ENCODE peak calls at places on chromosomes 3 and 15, in four cellular contexts. M is progenitor cell of endocrine pancreas; Q is stimulated activated CD4-positive, alpha-beta T cell treated with anti-CD3 and anti-CD28 coated beads, Interleukin-12 subunit alpha, Interleukin-12 subunit beta, amount 100 ng/mL, for 24 hours; W is EH. P is an unnamed sample.

GRCh38 chr15:92687183-92687582 is 31.6 kb upstream of the FAM174B start:
- DNase-seq in M (no peak), W (no peak), Q (no peak), P (no peak)

GRCh38 chr3:58419782-58420512 is 13.7 kb downstream of the PDHB start:
- DNase-seq in M (no peak), W (peak; percentile 71), Q (no peak), P (no peak)

GRCh38 chr15:71278989-71279756 is 163.9 kb downstream of the THSD4 start:
- DNase-seq in W (peak; percentile 93), M (no peak), Q (no peak), P (no peak)

GRCh38 chr3:24662449-24663345 is 168.0 kb upstream of the THRB start:
- DNase-seq in M (no peak), Q (no peak), W (no peak), P (no peak)

GRCh38 chr15:42038401-42038800 is 17.6 kb upstream of the PLA2G4E start:
- DNase-seq in W (no peak), Q (no peak), M (no peak), P (no peak)

GRCh38 chr3:130773371-130773770 is 26.7 kb upstream of the PIK3R4 start:
- DNase-seq in W (peak; percentile 5), M (no peak), Q (no peak), P (no peak)

GRCh38 chr3:99544819-99545281 is 93.5 kb upstream of the COL8A1 start:
- DNase-seq in W (peak; percentile 81), M (no peak), Q (no peak), P (no peak)

GRCh38 chr3:135760581-135760980 is 204.9 kb upstream of the PPP2R3A start:
- DNase-seq in Q (no peak), M (no peak), W (no peak), P (no peak)

GRCh38 chr3:116020495-116020894 is 397.2 kb downstream of the GAP43 start:
- DNase-seq in Q (no peak), M (no peak), W (peak; percentile 10), P (no peak)

GRCh38 chr3:123447749-123448502 is 964 bp downstream of the ADCY5 start:
- DNase-seq in M (peak; percentile 44), Q (peak; percentile 29), W (peak; percentile 6), P (peak; percentile 15)

GRCh38 chr3:192847918-192848317 is 69.7 kb downstream of the MB21D2 start:
- DNase-seq in W (peak; percentile 83), M (no peak), Q (no peak), P (no peak)

GRCh38 chr3:191136347-191136746 is 62.7 kb upstream of the OSTN start:
- DNase-seq in M (no peak), Q (no peak), W (peak; percentile 46), P (no peak)

GRCh38 chr3:131501949-131502348 is 822 bp downstream of the MRPL3 start:
- DNase-seq in W (no peak), M (no peak), Q (no peak), P (no peak)

GRCh38 chr3:46946416-46946815 is 30.1 kb downstream of the CCDC12 start:
- DNase-seq in Q (no peak), W (no peak), M (no peak), P (no peak)

GRCh38 chr3:112097378-112097777 is 11.2 kb downstream of the C3orf52 start:
- DNase-seq in W (peak; percentile 99), M (no peak), Q (no peak), P (no peak)

GRCh38 chr3:41318520-41318919 is 119.2 kb downstream of the CTNNB1 start:
- DNase-seq in M (no peak), W (peak; percentile 52), Q (no peak), P (no peak)

GRCh38 chr3:143427626-143428025 is 308.1 kb downstream of the CHST2 start:
- DNase-seq in M (no peak), Q (no peak), W (no peak), P (no peak)

GRCh38 chr3:52998781-52999509 is 46.9 kb downstream of the SFMBT1 start:
- DNase-seq in Q (no peak), W (no peak), M (no peak), P (no peak)

GRCh38 chr3:195800240-195800639 is 11.5 kb downstream of the MUC4 start:
- DNase-seq in M (no peak), Q (no peak), W (no peak), P (no peak)

GRCh38 chr3:73926360-73927202 is 301.8 kb upstream of the PDZRN3 start:
- DNase-seq in M (no peak), Q (no peak), W (no peak), P (no peak)

GRCh38 chr3:194161181-194162045 is 25.5 kb downstream of the HES1 start:
- DNase-seq in Q (no peak), W (no peak), M (peak; percentile 36), P (no peak)

GRCh38 chr15:83057002-83057401 is 10.1 kb downstream of the BTBD1 start:
- DNase-seq in M (no peak), Q (no peak), W (no peak), P (no peak)

GRCh38 chr3:63654246-63654645 is 1.8 kb downstream of the SNTN start:
- DNase-seq in W (peak; percentile 53), Q (no peak), M (no peak), P (no peak)

GRCh38 chr3:9198805-9199386 is 50.5 kb downstream of the SRGAP3 start:
- DNase-seq in W (no peak), M (no peak), Q (no peak), P (no peak)

GRCh38 chr3:120743081-120743365 is 479 bp downstream of the GTF2E1 start:
- DNase-seq in W (peak; percentile 40), M (no peak), Q (no peak), P (no peak)

GRCh38 chr3:123948449-123948848 is 12.6 kb downstream of the CCDC14 start:
- DNase-seq in M (no peak), W (no peak), Q (no peak), P (no peak)

GRCh38 chr15:88644741-88645140 is 5.9 kb downstream of the ISG20 start:
- DNase-seq in M (no peak), Q (no peak), W (no peak), P (no peak)

GRCh38 chr3:117439812-117440211 is 730.2 kb downstream of the TUSC7 start:
- DNase-seq in Q (no peak), W (peak; percentile 40), M (no peak), P (no peak)

GRCh38 chr3:57910988-57911387 is 97.2 kb upstream of the FLNB start:
- DNase-seq in W (peak; percentile 22), Q (peak; percentile 7), M (no peak), P (no peak)